ENCODE peak calls at places on chromosomes 4 and X, in five cellular contexts. T is activated naive CD8-positive, alpha-beta T cell treated with anti-CD3 and anti-CD28 coated beads, Interleukin-2, amount 50 U/mL, for 24 hours; Q is activated CD8-positive, alpha-beta memory T cell treated with anti-CD3 and anti-CD28 coated beads, Interleukin-2, amount 50 U/mL, for 48 hours; Z is fibroblast of the conjunctiva; G is right lobe of liver. R is an unnamed sample.

GRCh38 chrX:74133156-74133796 is 170.7 kb upstream of the ZCCHC13 start:
- DNase-seq in T (no peak), Q (no peak), Z (peak), G (no peak), R (peak)

GRCh38 chrX:51459125-51459524 is 37.3 kb downstream of the NUDT11 start:
- DNase-seq in T (peak), Q (no peak), Z (no peak), G (no peak), R (no peak)

GRCh38 chr4:70623301-70623700 is 5.2 kb upstream of the ENAM start:
- DNase-seq in T (no peak), Q (no peak), Z (no peak), G (no peak), R (no peak)

GRCh38 chrX:78659955-78660354 is 827 bp upstream of the RTL3 start:
- DNase-seq in T (no peak), Q (no peak), Z (no peak), G (no peak), R (no peak)

GRCh38 chr4:152398060-152398459 is 137.8 kb downstream of the FBXW7 start:
- DNase-seq in T (no peak), Q (no peak), Z (no peak), G (no peak), R (no peak)

GRCh38 chrX:30302957-30303356 is 6.2 kb downstream of the NR0B1 start:
- DNase-seq in T (no peak), Q (no peak), Z (peak), G (peak), R (no peak)

GRCh38 chr4:39609454-39609911 is 29.2 kb downstream of the SMIM14 start:
- DNase-seq in T (no peak), Q (no peak), Z (no peak), G (no peak), R (no peak)

GRCh38 chr4:176981551-176981950 is 188.8 kb upstream of the VEGFC start:
- DNase-seq in T (no peak), Q (no peak), Z (peak), G (no peak), R (peak)

GRCh38 chr4:2248821-2249261 is 6.9 kb upstream of the HAUS3 start:
- DNase-seq in T (no peak), Q (peak), Z (no peak), G (no peak), R (no peak)

GRCh38 chr4:113684534-113685091 is 76.9 kb downstream of the CAMK2D start:
- DNase-seq in T (no peak), Q (no peak), Z (no peak), G (peak), R (peak)

GRCh38 chr4:39976945-39977488 is 694 bp downstream of the PDS5A start:
- DNase-seq in T (peak), Q (peak), Z (no peak), G (peak), R (no peak)

GRCh38 chr4:53629296-53629695 is 38.0 kb upstream of the LNX1 start:
- DNase-seq in T (no peak), Q (no peak), Z (no peak), G (no peak), R (no peak)

GRCh38 chr4:76055421-76055820 is 19.1 kb upstream of the ART3 start:
- DNase-seq in T (no peak), Q (no peak), Z (no peak), G (no peak), R (no peak)

GRCh38 chr4:81600511-81601269 is 129.0 kb upstream of the RASGEF1B start:
- DNase-seq in T (no peak), Q (no peak), Z (no peak), G (peak), R (no peak)

GRCh38 chrX:136839196-136839595 is 41.3 kb downstream of the RBMX start:
- DNase-seq in T (no peak), Q (no peak), Z (no peak), G (no peak), R (no peak)

GRCh38 chr4:158121203-158121586 is 51.6 kb downstream of the GASK1B start:
- DNase-seq in T (no peak), Q (no peak), Z (peak), G (no peak), R (peak)

GRCh38 chr4:149987330-149987751 is 90.9 kb upstream of the DCLK2 start:
- DNase-seq in T (no peak), Q (no peak), Z (no peak), G (no peak), R (no peak)

GRCh38 chr4:188246488-188246887 is 107.2 kb downstream of the TRIML1 start:
- DNase-seq in T (no peak), Q (no peak), Z (no peak), G (no peak), R (no peak)

GRCh38 chr4:39732728-39733127 is 34.8 kb downstream of the UBE2K start:
- DNase-seq in T (no peak), Q (no peak), Z (peak), G (no peak), R (peak)

GRCh38 chr4:30720021-30720655 is at the start of gene PCDH7:
- DNase-seq in T (peak), Q (peak), Z (no peak), G (no peak), R (no peak)

GRCh38 chr4:4853371-4853823 is 6.1 kb upstream of the MSX1 start:
- DNase-seq in T (no peak), Q (no peak), Z (no peak), G (no peak), R (no peak)

GRCh38 chr4:184441461-184442392 is 32.6 kb downstream of the IRF2 start:
- DNase-seq in T (no peak), Q (no peak), Z (no peak), G (no peak), R (no peak)

GRCh38 chr4:144894525-144894924 is 203.5 kb downstream of the ANAPC10 start:
- DNase-seq in T (no peak), Q (no peak), Z (peak), G (no peak), R (no peak)

GRCh38 chrX:147699061-147699460 is 212.7 kb upstream of the FMR1 start:
- DNase-seq in T (no peak), Q (no peak), Z (no peak), G (no peak), R (no peak)

GRCh38 chrX:82041034-82041433 is 839.1 kb downstream of the SH3BGRL start:
- DNase-seq in T (no peak), Q (no peak), Z (no peak), G (no peak), R (no peak)

GRCh38 chrX:121581885-121582284 is 534.5 kb downstream of the GLUD2 start:
- DNase-seq in T (no peak), Q (no peak), Z (no peak), G (no peak), R (no peak)

GRCh38 chr4:184433258-184433892 is 41.0 kb downstream of the IRF2 start:
- DNase-seq in T (no peak), Q (no peak), Z (no peak), G (peak), R (peak)

GRCh38 chr4:168572002-168572401 is 75.2 kb downstream of the PALLD start:
- DNase-seq in T (no peak), Q (no peak), Z (no peak), G (no peak), R (no peak)

GRCh38 chr4:56692576-56692975 is 11.5 kb upstream of the HOPX start:
- DNase-seq in T (no peak), Q (no peak), Z (no peak), G (no peak), R (no peak)

GRCh38 chr4:123443401-123444297 is 47.1 kb downstream of the SPRY1 start:
- DNase-seq in T (no peak), Q (no peak), Z (no peak), G (no peak), R (no peak)

R was measured in AG09309.